ENCODE peak calls at places on chromosome 11, in four cellular contexts. Z is mammary epithelial cell, C is cardiac muscle cell, M is upper lobe of right lung. H is an unnamed sample. For H3K4me1 and H3K27me3, the result is how much of the 10 kb centered on the place peaks cover.

GRCh38 chr11:57353461-57354251 is 15.5 kb downstream of the P2RX3 start:
- DNase-seq in M (no peak), C (no peak), Z (no peak), H (no peak)

GRCh38 chr11:11602011-11602410 is 19.8 kb downstream of the GALNT18 start:
- DNase-seq in M (no peak), C (no peak), Z (no peak), H (no peak)

GRCh38 chr11:12625438-12626071 is 48.7 kb upstream of the TEAD1 start:
- DNase-seq in Z (peak), C (peak), M (no peak), H (peak)

GRCh38 chr11:14114269-14114668 is 151.7 kb downstream of the SPON1 start:
- DNase-seq in Z (peak), M (no peak), C (no peak), H (no peak)

GRCh38 chr11:104043137-104043536 is 6.7 kb downstream of the DDI1 start:
- DNase-seq in Z (no peak), C (no peak), M (no peak), H (no peak)

GRCh38 chr11:104343578-104343977 is 179.6 kb upstream of the PDGFD start:
- DNase-seq in Z (peak), M (no peak), C (peak), H (no peak)

GRCh38 chr11:121741316-121741715 is 288.5 kb upstream of the SORL1-AS1 start:
- DNase-seq in Z (no peak), M (no peak), C (peak), H (no peak)

GRCh38 chr11:111947143-111947542 is 10.0 kb downstream of the DIXDC1 start:
- DNase-seq in M (no peak), Z (no peak), C (no peak), H (no peak)

GRCh38 chr11:122879785-122880184 is 2.8 kb upstream of the JHY start:
- DNase-seq in C (no peak), M (no peak), Z (no peak), H (no peak)

GRCh38 chr11:45390407-45390806 is 104.3 kb upstream of the SYT13 start:
- DNase-seq in M (no peak), C (no peak), Z (no peak), H (no peak)

GRCh38 chr11:75263944-75264349 is 23.4 kb downstream of the TPBGL start:
- DNase-seq in Z (no peak), C (no peak), M (peak), H (no peak)

GRCh38 chr11:118572914-118573550 is 823 bp downstream of the ARCN1 start:
- DNase-seq in C (peak), Z (peak), M (no peak), H (peak)

GRCh38 chr11:13720940-13721339 is 52.5 kb downstream of the FAR1 start:
- DNase-seq in Z (peak), M (no peak), C (no peak), H (peak)

GRCh38 chr11:122804161-122804560 is 34.1 kb upstream of the CRTAM start:
- DNase-seq in C (no peak), Z (peak), M (no peak), H (peak)

GRCh38 chr11:107050126-107050525 is 31.9 kb upstream of the GUCY1A2 start:
- DNase-seq in C (no peak), M (no peak), Z (no peak), H (no peak)

GRCh38 chr11:10125522-10126133 is 168.4 kb downstream of the SBF2 start:
- DNase-seq in M (no peak), Z (peak), C (peak), H (no peak)

GRCh38 chr11:121572581-121573059 is 119.9 kb upstream of the SORL1-AS1 start:
- DNase-seq in C (no peak), Z (no peak), M (no peak), H (no peak)

GRCh38 chr11:77113382-77114088 is 10.9 kb downstream of the OMP start:
- DNase-seq in Z (no peak), M (no peak), C (peak), H (no peak)

GRCh38 chr11:38456371-38456770 is 1858.3 kb upstream of the RAG2 start:
- DNase-seq in M (no peak), Z (peak), C (no peak), H (no peak)

GRCh38 chr11:133501643-133502535 is 30.4 kb downstream of the OPCML start:
- DNase-seq in M (peak), C (no peak), Z (no peak), H (no peak)

GRCh38 chr11:2672553-2673249 is 27.1 kb downstream of the KCNQ1OT1 start:
- DNase-seq in M (peak), C (no peak), Z (no peak), H (no peak)

GRCh38 chr11:11786771-11787170 is 55.0 kb upstream of the USP47 start:
- DNase-seq in M (no peak), C (peak), Z (no peak), H (no peak)

GRCh38 chr11:46278387-46279173 is 1.1 kb downstream of the CREB3L1 start:
- DNase-seq in Z (no peak), C (peak), M (peak), H (no peak)

GRCh38 chr11:71947498-71947897 is 18.7 kb downstream of the RNF121 start:
- DNase-seq in M (no peak), C (no peak), Z (peak), H (no peak)

GRCh38 chr11:58286249-58286648 is 18.2 kb upstream of the OR10W1 start:
- DNase-seq in M (no peak), C (peak), Z (peak), H (peak)

DNA sequence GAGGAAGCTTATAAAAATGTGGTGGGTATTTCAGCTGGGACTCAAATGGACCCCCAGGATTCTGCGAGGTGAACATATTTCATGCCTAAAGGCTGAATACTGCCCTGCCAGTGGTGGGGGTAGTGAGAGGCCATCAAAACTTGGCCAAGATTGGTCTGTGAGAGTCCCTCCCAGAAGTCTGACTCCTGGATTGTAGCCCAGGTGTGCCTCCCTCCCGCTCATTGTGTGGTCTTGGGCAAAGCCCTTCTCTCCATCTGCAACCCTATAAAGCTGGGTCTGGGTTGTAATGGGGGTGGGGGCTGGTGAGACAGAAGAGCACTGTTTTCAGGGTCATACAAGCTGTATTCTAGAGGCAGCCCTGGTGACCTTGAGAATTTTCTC is 888 bp downstream of the HTATIP2 start:
- DNase-seq in Z (no peak), C (no peak), M (no peak), H (no peak)
- TF ChIP-seq CTCF in Z (no peak), C (no peak), M (no peak), H (no peak)

DNA sequence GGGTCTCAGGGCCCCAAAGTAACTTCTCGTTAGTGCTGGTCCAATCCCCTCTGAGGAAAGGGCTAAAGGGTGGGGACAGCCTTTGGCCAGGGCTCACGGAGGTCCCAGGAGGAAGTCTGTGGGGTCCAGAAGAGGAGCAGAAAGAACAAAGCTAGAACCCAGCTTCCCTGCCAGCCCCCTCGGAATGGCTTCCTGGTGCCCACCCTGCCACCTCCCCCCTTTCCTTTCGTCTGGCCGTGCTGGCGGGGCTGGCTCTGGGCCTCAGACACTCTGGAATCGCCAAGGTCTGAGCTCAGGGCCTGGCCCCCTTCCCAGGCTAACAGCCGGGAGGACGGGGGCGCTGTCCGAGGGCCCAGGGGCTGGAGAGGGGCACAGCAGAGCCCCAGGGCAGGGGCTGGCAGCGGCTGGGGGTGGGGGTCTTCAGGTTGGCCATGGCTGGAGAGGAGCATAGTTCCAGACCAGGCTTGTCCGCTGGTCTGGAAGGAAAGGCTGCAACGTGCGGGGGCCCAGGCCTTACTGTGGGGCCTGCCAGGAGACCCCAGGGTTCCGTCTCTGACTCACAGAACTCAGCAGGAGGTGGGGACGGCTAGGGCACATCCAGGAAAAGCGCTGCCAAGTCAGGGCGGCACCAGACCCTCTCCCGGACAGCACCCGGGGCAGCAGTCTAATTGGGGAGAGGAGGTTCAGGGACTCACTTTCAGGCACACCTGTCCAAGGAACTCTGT is 788 bp upstream of the LTBP3 start:
- DNase-seq in M (no peak), C (peak), Z (no peak), H (no peak)
- H3K4me1 ChIP-seq in M (under half), C (under half), Z (half or more), H (under half)

GRCh38 chr11:7578276-7578955 is 64.6 kb downstream of the PPFIBP2 start:
- DNase-seq in M (no peak), C (no peak), Z (no peak), H (no peak)

GRCh38 chr11:7577226-7577882 is 63.6 kb downstream of the PPFIBP2 start:
- DNase-seq in M (no peak), Z (no peak), C (peak), H (no peak)

GRCh38 chr11:7576671-7577225 is 62.9 kb downstream of the PPFIBP2 start:
- DNase-seq in M (no peak), Z (no peak), C (peak), H (no peak)

GRCh38 chr11:7577883-7578242 is 64.1 kb downstream of the PPFIBP2 start:
- DNase-seq in M (no peak), C (peak), Z (no peak), H (peak)

GRCh38 chr11:7579226-7579825 is 65.5 kb downstream of the PPFIBP2 start:
- DNase-seq in Z (no peak), M (no peak), C (peak), H (no peak)
- H3K27me3 ChIP-seq in Z (under half), M (under half), C (under half), H (under half)

GRCh38 chr11:119721129-119722120 is 7.6 kb downstream of the NECTIN1 start:
- DNase-seq in C (no peak), Z (peak), M (no peak), H (no peak)
- TF ChIP-seq CTCF in C (peak), Z (peak), M (peak), H (peak)

GRCh38 chr11:574632-575323 is 1.5 kb upstream of the PHRF1 start:
- DNase-seq in C (no peak), M (no peak), Z (no peak), H (no peak)
- H3K4me1 ChIP-seq in C (under half), M (under half), Z (under half), H (under half)

GRCh38 chr11:129366737-129367597 is 8.7 kb upstream of the BARX2 start:
- DNase-seq in Z (no peak), M (no peak), C (no peak), H (no peak)
- H3K27me3 ChIP-seq in Z (under half), M (half or more), C (half or more), H (half or more)

H was measured in foreskin keratinocyte.